ENCODE peak calls at places on chromosomes 6 and 20, in four cellular contexts. A, R, N and G are unnamed samples.

GRCh38 chr6:73002588-73002987 is 222.7 kb downstream of the KHDC1L start:
- DNase-seq in A (no peak), N (no peak), R (no peak), G (no peak)

GRCh38 chr6:82385961-82386360 is 22.3 kb downstream of the TPBG start:
- DNase-seq in A (no peak), R (no peak), N (no peak), G (no peak)

GRCh38 chr20:38628580-38629470 is 27.2 kb downstream of the ARHGAP40 start:
- DNase-seq in N (no peak), R (no peak), A (no peak), G (no peak)

GRCh38 chr20:25587536-25587935 is 2.2 kb upstream of the NINL start:
- DNase-seq in R (no peak), N (no peak), A (no peak), G (no peak)

GRCh38 chr6:73985891-73986290 is 289.9 kb downstream of the CD109 start:
- DNase-seq in A (no peak), R (peak; percentile 12), N (no peak), G (no peak)

GRCh38 chr6:161607696-161608297 is 333.9 kb upstream of the AGPAT4 start:
- DNase-seq in A (no peak), R (no peak), N (no peak), G (no peak)

GRCh38 chr6:169230322-169230665 is 23.4 kb downstream of the THBS2 start:
- DNase-seq in A (no peak), N (no peak), R (no peak), G (no peak)

GRCh38 chr20:35303735-35304431 is 11.7 kb upstream of the FAM83C start:
- DNase-seq in A (peak; percentile 91), N (peak; percentile 91), R (peak; percentile 82), G (peak; percentile 87)

GRCh38 chr6:147177286-147177685 is 26.9 kb upstream of the STXBP5 start:
- DNase-seq in A (no peak), R (no peak), N (no peak), G (no peak)

GRCh38 chr6:168113226-168113625 is 34.2 kb upstream of the FRMD1 start:
- DNase-seq in A (no peak), N (no peak), R (no peak), G (no peak)

GRCh38 chr6:20826378-20826777 is 292.1 kb downstream of the CDKAL1 start:
- DNase-seq in N (no peak), R (no peak), A (no peak), G (no peak)

GRCh38 chr6:40328376-40328987 is 258.7 kb downstream of the LRFN2 start:
- DNase-seq in N (peak; percentile 51), A (no peak), R (peak; percentile 33), G (peak; percentile 63)

GRCh38 chr6:3403244-3404154 is 53.4 kb downstream of the SLC22A23 start:
- DNase-seq in N (no peak), R (no peak), A (peak; percentile 99), G (no peak)

GRCh38 chr6:127381384-127381783 is 38.0 kb upstream of the ECHDC1 start:
- DNase-seq in A (no peak), R (no peak), N (no peak), G (no peak)

GRCh38 chr6:64736421-64736950 is 970.5 kb downstream of the EYS start:
- DNase-seq in R (no peak), A (no peak), N (no peak), G (no peak)

GRCh38 chr20:62362991-62363919 is 3.9 kb downstream of the LAMA5 start:
- DNase-seq in N (no peak), R (no peak), A (no peak), G (peak; percentile 60)

GRCh38 chr20:44074252-44075151 is 112.5 kb downstream of the JPH2 start:
- DNase-seq in R (no peak), N (no peak), A (no peak), G (peak; percentile 86)

GRCh38 chr6:141498980-141499379 is 633.7 kb upstream of the GJE1 start:
- DNase-seq in R (no peak), N (no peak), A (no peak), G (no peak)

GRCh38 chr6:154306696-154307095 is 49.9 kb downstream of the IPCEF1 start:
- DNase-seq in R (no peak), A (no peak), N (no peak), G (no peak)

GRCh38 chr20:5920581-5920980 is 29.8 kb downstream of the TRMT6 start:
- DNase-seq in N (no peak), A (no peak), R (no peak), G (no peak)

GRCh38 chr6:26215200-26216014 is 128.2 kb downstream of the HFE start:
- DNase-seq in R (no peak), N (no peak), A (peak; percentile 39), G (no peak)

GRCh38 chr6:155483858-155484257 is 28.2 kb upstream of the NOX3 start:
- DNase-seq in A (peak; percentile 31), R (no peak), N (no peak), G (no peak)

GRCh38 chr6:149856256-149856994 is 7.7 kb downstream of the LRP11 start:
- DNase-seq in N (no peak), R (no peak), A (no peak), G (no peak)

GRCh38 chr6:149855741-149856140 is 8.4 kb downstream of the LRP11 start:
- DNase-seq in A (no peak), N (no peak), R (no peak), G (no peak)

GRCh38 chr6:149852881-149853280 is 11.3 kb downstream of the LRP11 start:
- DNase-seq in R (no peak), N (no peak), A (no peak), G (no peak)

GRCh38 chr6:149854532-149854931 is 9.6 kb downstream of the LRP11 start:
- DNase-seq in R (no peak), A (no peak), N (no peak), G (no peak)

DNA sequence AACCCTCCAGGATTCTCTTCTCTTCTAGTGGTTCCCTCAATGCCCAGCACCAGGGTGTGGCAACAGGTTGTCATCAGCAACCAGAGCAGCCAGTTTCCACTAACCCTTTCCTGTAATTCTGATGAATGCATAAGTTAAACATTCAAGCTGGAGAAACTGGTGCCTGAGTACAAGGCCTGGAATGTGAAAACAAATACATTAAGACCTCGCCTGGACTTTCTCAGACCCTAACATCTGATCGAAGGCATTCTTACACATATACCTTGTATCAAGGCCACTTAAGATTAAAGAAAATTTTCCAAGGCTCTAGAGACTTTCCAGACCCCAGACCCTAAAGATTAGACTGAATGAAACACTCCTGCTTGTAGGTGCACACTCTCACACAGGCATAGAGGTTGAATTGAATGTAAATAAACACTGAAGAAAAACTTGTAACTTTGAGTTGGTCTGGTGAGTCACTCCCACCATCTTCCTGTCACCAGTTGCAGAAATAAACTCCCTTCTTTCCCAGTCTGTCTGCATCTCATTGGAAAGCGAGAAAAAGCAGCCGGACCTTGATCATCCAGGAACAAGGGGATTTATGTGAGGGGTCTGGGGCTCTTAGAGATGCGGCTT is 9.0 kb downstream of the LRP11 start:
- DNase-seq in A (peak; percentile 78), R (peak; percentile 71), N (no peak), G (no peak)
- TF ChIP-seq ELF1 in A (no peak), R (no peak), N (no peak), G (no peak)

GRCh38 chr6:158667360-158667981 is 17.6 kb downstream of the SYTL3 start:
- DNase-seq in N (no peak), R (no peak), A (no peak), G (no peak)

GRCh38 chr6:158672726-158673125 is 22.9 kb downstream of the SYTL3 start:
- DNase-seq in R (no peak), A (no peak), N (no peak), G (no peak)

GRCh38 chr6:158666637-158667359 is 16.9 kb downstream of the SYTL3 start:
- DNase-seq in A (no peak), R (no peak), N (no peak), G (no peak)

GRCh38 chr6:158668707-158669103 is 18.9 kb downstream of the SYTL3 start:
- DNase-seq in A (no peak), R (no peak), N (no peak), G (no peak)

DNA sequence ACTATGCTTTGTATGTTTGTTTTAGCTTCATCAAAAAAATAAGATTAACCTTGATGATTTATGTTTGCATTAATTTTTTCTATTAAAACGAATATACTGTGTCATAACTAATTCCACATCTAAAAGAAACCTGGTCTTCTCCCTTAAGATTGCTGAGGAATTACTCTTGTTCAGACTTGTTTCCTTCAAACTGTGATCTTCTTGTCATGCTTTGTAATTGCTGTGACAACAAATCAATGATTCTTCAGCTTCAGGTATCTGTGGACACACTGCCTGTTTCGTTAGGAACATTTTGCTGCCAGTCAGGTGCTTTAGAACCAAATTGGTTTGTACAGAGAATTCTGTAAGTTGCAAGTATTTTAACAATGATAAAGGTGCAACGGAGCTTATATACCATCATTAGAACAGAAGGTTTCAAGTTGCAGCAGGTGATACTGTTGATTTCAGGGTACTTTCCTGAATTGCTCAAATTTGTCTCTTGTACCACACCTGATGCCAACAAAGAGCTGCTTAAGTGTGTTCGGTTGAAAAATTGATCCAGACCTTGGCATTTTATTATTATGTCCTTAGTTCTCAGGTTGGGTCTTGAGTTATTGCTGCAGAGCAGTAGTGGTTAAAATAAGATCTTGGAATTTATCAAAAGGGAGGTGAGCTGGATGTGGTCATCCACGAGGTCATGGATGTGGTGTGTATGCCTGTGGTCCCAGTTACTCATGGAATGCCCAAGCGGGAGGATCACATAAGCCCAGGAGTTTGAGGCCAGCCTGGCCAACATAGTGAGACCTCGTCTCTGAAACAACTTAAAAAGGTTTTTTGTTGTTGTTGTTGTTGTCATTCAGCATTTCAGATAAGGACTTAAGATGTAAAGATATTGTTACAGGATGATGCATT is 19.5 kb downstream of the SYTL3 start:
- DNase-seq in R (no peak), A (no peak), N (no peak), G (no peak)
- TF ChIP-seq ELF1 in R (no peak), A (no peak), N (no peak), G (no peak)

GRCh38 chr20:47041500-47041899 is 146.9 kb downstream of the EYA2 start:
- DNase-seq in A (no peak), N (no peak), R (no peak), G (no peak)

GRCh38 chr20:47044938-47045337 is 150.3 kb downstream of the EYA2 start:
- DNase-seq in N (no peak), R (no peak), A (no peak), G (no peak)

GRCh38 chr20:47042464-47042863 is 147.8 kb downstream of the EYA2 start:
- DNase-seq in R (no peak), N (peak; percentile 58), A (no peak), G (peak; percentile 32)

GRCh38 chr20:47040506-47041125 is 146.0 kb downstream of the EYA2 start:
- DNase-seq in N (peak; percentile 74), A (no peak), R (no peak), G (no peak)

GRCh38 chr20:47043076-47043475 is 148.4 kb downstream of the EYA2 start:
- DNase-seq in N (no peak), A (no peak), R (no peak), G (no peak)
- TF ChIP-seq ELF1 in N (no peak), A (no peak), R (no peak), G (no peak)

DNA sequence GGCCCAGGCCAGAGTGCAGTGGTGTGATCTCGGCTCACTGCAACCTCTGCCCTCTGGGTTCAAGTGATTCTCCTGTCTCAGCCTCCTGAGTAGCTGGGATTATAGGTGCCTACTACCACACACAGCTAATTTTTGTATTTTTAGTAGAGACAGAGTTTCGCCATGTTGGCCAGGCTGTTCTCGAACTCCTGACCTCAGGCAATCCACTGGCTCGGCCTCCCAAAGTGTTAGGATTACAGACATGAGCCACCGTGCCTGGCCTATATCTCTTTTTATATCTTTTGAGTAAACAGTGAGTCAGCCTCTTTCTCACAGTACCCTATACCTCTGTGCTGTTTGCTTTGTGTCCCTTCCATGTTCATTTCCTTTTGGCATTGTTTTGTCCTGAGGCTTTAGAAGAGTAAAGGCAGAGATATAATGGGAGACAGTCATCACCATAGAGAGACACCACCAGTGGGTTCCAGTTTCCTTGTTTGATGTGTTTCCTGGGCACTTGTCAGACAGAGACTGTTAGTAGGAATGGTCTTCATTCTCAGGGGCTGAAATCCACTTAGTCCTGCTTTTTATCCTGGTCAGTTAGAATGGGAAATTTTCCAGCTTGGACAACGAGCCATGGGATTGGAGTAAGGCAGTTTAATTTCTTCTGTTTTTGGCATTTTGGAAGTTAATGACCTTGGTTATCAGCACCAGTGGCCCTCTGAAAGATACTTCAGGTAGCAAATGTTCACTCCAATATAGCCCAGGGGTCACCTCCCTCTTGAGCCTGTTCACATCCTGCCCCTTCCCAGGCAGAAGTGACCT is 32.2 kb upstream of the ASXL1 start:
- DNase-seq in R (peak; percentile 51), A (peak; percentile 99), N (no peak), G (no peak)
- TF ChIP-seq ELF1 in R (no peak), A (peak; percentile 43), N (no peak), G (no peak)